ENCODE peak calls at places on chromosomes 12 and 14, in four cellular contexts. One of them, this sample, is unnamed.

GRCh38 chr14:106286697-106287290 is 760.4 kb downstream of the TMEM121 start:
- DNase-seq in activated naive CD4-positive, alpha-beta T cell treated with Interleukin-2 at 50 U/mL for 16 hours: no peak
- DNase-seq in NCI-H2081 treated with DMSO at 0.1 percent for 48 hours: no peak
- DNase-seq in cardiac muscle cell: no peak
- DNase-seq in this sample: peak; percentile 54

GRCh38 chr14:69471436-69471835 is 13.1 kb upstream of the PLEKHD1 start:
- DNase-seq in activated naive CD4-positive, alpha-beta T cell treated with Interleukin-2 at 50 U/mL for 16 hours: no peak
- DNase-seq in cardiac muscle cell: no peak
- DNase-seq in NCI-H2081 treated with DMSO at 0.1 percent for 48 hours: no peak
- DNase-seq in this sample: no peak

GRCh38 chr12:108017658-108018057 is 111.4 kb upstream of the WSCD2 start:
- DNase-seq in cardiac muscle cell: no peak
- DNase-seq in activated naive CD4-positive, alpha-beta T cell treated with Interleukin-2 at 50 U/mL for 16 hours: no peak
- DNase-seq in NCI-H2081 treated with DMSO at 0.1 percent for 48 hours: no peak
- DNase-seq in this sample: no peak

GRCh38 chr14:80518173-80518572 is 306.9 kb upstream of the DIO2 start:
- DNase-seq in cardiac muscle cell: no peak
- DNase-seq in NCI-H2081 treated with DMSO at 0.1 percent for 48 hours: no peak
- DNase-seq in activated naive CD4-positive, alpha-beta T cell treated with Interleukin-2 at 50 U/mL for 16 hours: no peak
- DNase-seq in this sample: no peak

GRCh38 chr14:50001999-50002925 is 109.4 kb downstream of the ARF6 start:
- DNase-seq in cardiac muscle cell: no peak
- DNase-seq in activated naive CD4-positive, alpha-beta T cell treated with Interleukin-2 at 50 U/mL for 16 hours: peak; percentile 71
- DNase-seq in NCI-H2081 treated with DMSO at 0.1 percent for 48 hours: no peak
- DNase-seq in this sample: no peak

GRCh38 chr12:15698377-15698867 is 90.8 kb downstream of the EPS8 start:
- DNase-seq in NCI-H2081 treated with DMSO at 0.1 percent for 48 hours: no peak
- DNase-seq in activated naive CD4-positive, alpha-beta T cell treated with Interleukin-2 at 50 U/mL for 16 hours: no peak
- DNase-seq in cardiac muscle cell: peak; percentile 34
- DNase-seq in this sample: no peak

GRCh38 chr14:73935666-73936065 is 14.2 kb downstream of the FAM161B start:
- DNase-seq in NCI-H2081 treated with DMSO at 0.1 percent for 48 hours: no peak
- DNase-seq in activated naive CD4-positive, alpha-beta T cell treated with Interleukin-2 at 50 U/mL for 16 hours: no peak
- DNase-seq in cardiac muscle cell: peak; percentile 9
- DNase-seq in this sample: no peak

GRCh38 chr12:21656931-21657335 is 709 bp downstream of the LDHB start:
- DNase-seq in activated naive CD4-positive, alpha-beta T cell treated with Interleukin-2 at 50 U/mL for 16 hours: peak; percentile 49
- DNase-seq in cardiac muscle cell: peak; percentile 57
- DNase-seq in NCI-H2081 treated with DMSO at 0.1 percent for 48 hours: no peak
- DNase-seq in this sample: peak; percentile 51

GRCh38 chr12:6294156-6294532 is 16.3 kb upstream of the PLEKHG6 start:
- DNase-seq in NCI-H2081 treated with DMSO at 0.1 percent for 48 hours: no peak
- DNase-seq in activated naive CD4-positive, alpha-beta T cell treated with Interleukin-2 at 50 U/mL for 16 hours: no peak
- DNase-seq in cardiac muscle cell: no peak
- DNase-seq in this sample: no peak

GRCh38 chr14:75295491-75296338 is 17.1 kb downstream of the FOS start:
- DNase-seq in cardiac muscle cell: peak; percentile 90
- DNase-seq in activated naive CD4-positive, alpha-beta T cell treated with Interleukin-2 at 50 U/mL for 16 hours: peak; percentile 81
- DNase-seq in NCI-H2081 treated with DMSO at 0.1 percent for 48 hours: no peak
- DNase-seq in this sample: peak; percentile 67

GRCh38 chr14:103711516-103712431 is 3.5 kb downstream of the XRCC3 start:
- DNase-seq in activated naive CD4-positive, alpha-beta T cell treated with Interleukin-2 at 50 U/mL for 16 hours: no peak
- DNase-seq in cardiac muscle cell: no peak
- DNase-seq in NCI-H2081 treated with DMSO at 0.1 percent for 48 hours: no peak
- DNase-seq in this sample: no peak

GRCh38 chr12:46963977-46964376 is 115.4 kb upstream of the PCED1B start:
- DNase-seq in activated naive CD4-positive, alpha-beta T cell treated with Interleukin-2 at 50 U/mL for 16 hours: no peak
- DNase-seq in cardiac muscle cell: peak; percentile 68
- DNase-seq in NCI-H2081 treated with DMSO at 0.1 percent for 48 hours: no peak
- DNase-seq in this sample: no peak

GRCh38 chr12:26493656-26494055 is 298.3 kb downstream of the SSPN start:
- DNase-seq in cardiac muscle cell: no peak
- DNase-seq in activated naive CD4-positive, alpha-beta T cell treated with Interleukin-2 at 50 U/mL for 16 hours: no peak
- DNase-seq in NCI-H2081 treated with DMSO at 0.1 percent for 48 hours: no peak
- DNase-seq in this sample: no peak

GRCh38 chr14:75689012-75689411 is 28.0 kb downstream of the TTLL5 start:
- DNase-seq in NCI-H2081 treated with DMSO at 0.1 percent for 48 hours: no peak
- DNase-seq in activated naive CD4-positive, alpha-beta T cell treated with Interleukin-2 at 50 U/mL for 16 hours: no peak
- DNase-seq in cardiac muscle cell: peak; percentile 62
- DNase-seq in this sample: no peak

GRCh38 chr12:9064201-9064814 is 51.4 kb downstream of the A2M start:
- DNase-seq in NCI-H2081 treated with DMSO at 0.1 percent for 48 hours: no peak
- DNase-seq in activated naive CD4-positive, alpha-beta T cell treated with Interleukin-2 at 50 U/mL for 16 hours: peak; percentile 59
- DNase-seq in cardiac muscle cell: peak; percentile 58
- DNase-seq in this sample: no peak